ENCODE peak calls at places on chromosomes 11 and 22, in seven cellular contexts. V is neuronal stem cell, N is IMR-90, W is mesendoderm, C is mesenchymal stem cell, R is trophoblast cell, T is H1. L is an unnamed sample.

GRCh38 chr11:35799655-35800054 is 137.1 kb downstream of the TRIM44 start:
- DNase-seq in W (no peak), V (no peak), C (no peak), T (no peak), R (no peak), N (no peak), L (no peak)

GRCh38 chr11:2166091-2166851 is 5.3 kb upstream of the INS start:
- DNase-seq in T (no peak), W (peak), V (no peak), R (no peak), C (no peak), N (no peak), L (peak)

GRCh38 chr11:95330332-95330731 is 99.3 kb upstream of the SESN3 start:
- DNase-seq in T (no peak), R (no peak), N (no peak), C (no peak), V (no peak), W (peak), L (no peak)

GRCh38 chr22:27456696-27457503 is 344.7 kb downstream of the MN1 start:
- DNase-seq in V (no peak), R (no peak), T (no peak), C (peak), W (peak), N (peak), L (no peak)

GRCh38 chr11:12207384-12208150 is 97.2 kb downstream of the MICAL2 start:
- DNase-seq in T (no peak), R (no peak), N (peak), V (no peak), C (peak), W (no peak), L (no peak)

GRCh38 chr11:119501777-119502405 is 78.9 kb upstream of the THY1 start:
- DNase-seq in N (no peak), C (no peak), T (no peak), R (no peak), W (no peak), V (no peak), L (peak)

GRCh38 chr11:15629690-15630321 is 515.1 kb downstream of the INSC start:
- DNase-seq in N (no peak), C (no peak), W (peak), T (no peak), V (no peak), R (peak), L (peak)

GRCh38 chr11:66815646-66816045 is 27.6 kb upstream of the RCE1 start:
- DNase-seq in R (no peak), W (no peak), C (no peak), N (peak), T (no peak), V (no peak), L (no peak)

GRCh38 chr11:94142308-94143277 is 14.0 kb downstream of the PANX1 start:
- DNase-seq in T (no peak), C (peak), N (no peak), R (no peak), V (no peak), W (peak), L (no peak)

GRCh38 chr22:40178417-40179409 is 988 bp downstream of the TNRC6B start:
- DNase-seq in W (peak), N (peak), V (peak), R (no peak), C (peak), T (no peak), L (peak)

GRCh38 chr22:37817705-37818311 is 5.4 kb upstream of the GALR3 start:
- DNase-seq in C (peak), N (peak), W (peak), R (peak), V (peak), T (no peak), L (peak)

GRCh38 chr11:22432331-22433065 is 94.3 kb downstream of the SLC17A6 start:
- DNase-seq in N (peak), C (no peak), W (peak), R (no peak), T (no peak), V (peak), L (peak)

GRCh38 chr11:71311176-71311925 is 59.0 kb upstream of the SHANK2 start:
- DNase-seq in W (no peak), V (no peak), C (no peak), T (no peak), R (no peak), N (no peak), L (peak)

GRCh38 chr11:34419158-34419557 is 19.6 kb upstream of the CAT start:
- DNase-seq in R (peak), W (no peak), T (no peak), V (no peak), C (no peak), N (no peak), L (no peak)

GRCh38 chr11:130452941-130453340 is 4.5 kb downstream of the ADAMTS15 start:
- DNase-seq in C (no peak), V (no peak), R (no peak), N (no peak), T (no peak), W (peak), L (peak)

GRCh38 chr11:101127348-101127698 is 2.3 kb downstream of the PGR start:
- DNase-seq in R (no peak), V (no peak), T (no peak), C (no peak), N (no peak), W (peak), L (peak)

GRCh38 chr11:73388241-73389133 is 12.3 kb downstream of the RELT start:
- DNase-seq in T (no peak), V (no peak), W (peak), R (no peak), N (no peak), C (no peak), L (no peak)

GRCh38 chr22:27885977-27886842 is 32.8 kb downstream of the PITPNB start:
- DNase-seq in V (peak), W (peak), R (peak), N (peak), C (peak), T (no peak), L (no peak)

GRCh38 chr11:61797263-61797944 is 4.7 kb downstream of the FEN1 start:
- DNase-seq in T (no peak), V (peak), C (peak), R (peak), N (peak), W (peak), L (peak)

GRCh38 chr11:1847006-1847735 is 5.7 kb upstream of the LSP1 start:
- DNase-seq in V (no peak), N (no peak), W (no peak), R (no peak), C (no peak), T (no peak), L (no peak)

GRCh38 chr11:43922295-43922648 is 20.2 kb upstream of the C11orf96 start:
- DNase-seq in W (no peak), C (peak), N (peak), T (no peak), V (no peak), R (peak), L (no peak)

GRCh38 chr11:78370406-78371172 is 47.0 kb downstream of the GAB2 start:
- DNase-seq in W (no peak), C (peak), T (no peak), R (no peak), N (peak), V (no peak), L (no peak)

GRCh38 chr11:119307219-119307618 is 9.7 kb downstream of the MCAM start:
- DNase-seq in R (no peak), N (no peak), T (no peak), V (no peak), W (peak), C (no peak), L (no peak)

GRCh38 chr11:58917159-58917765 is 22.0 kb upstream of the GLYATL1 start:
- DNase-seq in T (no peak), V (no peak), N (no peak), R (no peak), C (no peak), W (no peak), L (no peak)

GRCh38 chr11:43788394-43788793 is 92.2 kb upstream of the ALKBH3 start:
- DNase-seq in V (peak), R (no peak), T (no peak), C (no peak), N (no peak), W (no peak), L (no peak)

GRCh38 chr11:76768091-76769047 is 14.8 kb upstream of the TSKU start:
- DNase-seq in T (no peak), C (peak), R (no peak), N (no peak), V (no peak), W (peak), L (no peak)

DNA sequence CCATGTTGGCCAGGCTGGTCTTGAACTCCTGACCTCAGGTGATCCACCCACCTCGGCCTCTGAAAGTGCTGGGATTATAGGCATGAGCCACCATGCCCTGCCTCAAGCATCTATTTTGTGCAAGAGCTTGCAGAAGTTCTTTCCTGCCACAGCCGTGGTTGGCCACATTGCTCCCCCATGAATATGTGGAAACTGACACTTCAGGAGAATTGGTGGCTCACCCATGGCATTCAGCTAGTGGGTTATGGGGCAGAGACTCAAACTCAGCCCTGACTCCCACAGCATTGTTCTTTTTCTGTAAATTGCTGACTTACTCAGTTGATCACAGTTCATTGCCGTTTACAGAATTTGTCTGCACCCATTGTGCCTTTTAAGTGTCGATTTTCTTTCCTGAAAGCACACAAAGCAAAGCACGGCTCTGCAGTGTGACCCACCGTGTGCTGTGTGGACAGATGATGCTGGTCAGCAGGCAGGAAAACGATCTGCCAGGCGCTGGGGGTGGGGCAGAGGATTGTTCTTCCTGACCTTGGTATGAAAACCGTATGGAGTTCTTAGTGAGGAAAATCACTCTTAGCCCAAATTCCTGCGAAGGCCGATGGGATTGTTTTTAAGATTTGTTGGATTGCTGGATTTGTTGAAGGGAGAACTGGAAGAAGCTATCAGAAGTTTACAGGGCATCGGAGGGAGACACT is 115.6 kb downstream of the PTPRJ start:
- DNase-seq in V (no peak), N (no peak), W (peak), T (no peak), R (no peak), C (peak), L (no peak)
- H2AK5ac ChIP-seq in V (no peak), N (peak), W (no peak), T (peak), R (no peak), C (no peak), L (no peak)

GRCh38 chr11:132142554-132142953 is 772.1 kb downstream of the NTM start:
- DNase-seq in T (no peak), V (no peak), R (no peak), W (no peak), N (no peak), C (no peak), L (no peak)
- H2AK5ac ChIP-seq in T (no peak), V (no peak), R (no peak), W (no peak), N (no peak), C (no peak), L (no peak)

DNA sequence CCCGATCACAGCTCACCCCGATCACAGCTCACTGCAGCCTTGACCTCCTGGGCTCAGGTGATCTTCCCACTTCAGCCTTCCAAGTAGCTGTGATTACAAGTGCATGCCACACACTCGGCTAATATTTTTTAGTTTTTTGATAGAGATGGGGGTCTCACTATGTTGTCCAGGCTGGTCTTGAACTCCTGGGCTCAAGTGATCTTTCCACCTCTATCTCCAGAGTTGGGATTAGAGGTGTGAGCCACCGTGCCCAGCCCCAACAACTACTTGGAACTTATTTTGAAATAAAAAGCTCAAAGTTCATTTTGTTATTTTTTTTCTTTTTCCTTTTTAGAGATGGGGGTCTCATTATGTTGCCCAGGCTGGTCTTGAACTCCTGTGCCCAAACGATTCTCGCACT is 27.8 kb upstream of the SLC25A1 start:
- DNase-seq in W (no peak), T (no peak), R (no peak), C (no peak), V (no peak), N (no peak), L (no peak)
- H2AK5ac ChIP-seq in W (no peak), T (no peak), R (no peak), C (no peak), V (no peak), N (no peak), L (no peak)

GRCh38 chr11:128961645-128962044 is 19.0 kb upstream of the TP53AIP1 start:
- DNase-seq in C (no peak), N (no peak), R (no peak), W (no peak), V (no peak), T (no peak), L (no peak)
- H2AK5ac ChIP-seq in C (no peak), N (no peak), R (no peak), W (no peak), V (no peak), T (no peak), L (no peak)

DNA sequence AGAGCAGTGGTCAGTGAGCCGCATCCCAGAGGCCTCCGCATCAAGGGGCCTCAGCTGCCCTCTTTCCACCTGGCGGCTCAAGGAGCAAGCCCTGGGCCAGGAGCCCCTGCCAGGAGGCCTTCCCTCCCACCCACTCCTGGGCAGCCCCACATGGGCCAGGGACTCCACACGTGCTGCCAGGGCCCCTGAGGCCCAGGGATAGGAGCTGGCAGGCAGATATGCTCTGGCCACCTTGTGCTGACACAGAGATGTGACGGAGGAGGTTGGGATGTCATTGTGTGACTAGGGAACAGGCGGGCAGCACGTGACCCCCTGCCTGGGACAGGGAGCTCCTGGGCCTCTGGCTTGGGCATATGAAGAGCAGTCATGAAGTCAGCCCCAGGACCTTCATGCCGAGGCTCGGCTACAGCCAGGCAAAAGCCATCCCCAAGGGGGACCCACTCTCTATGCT is 77.9 kb downstream of the PIWIL3 start:
- DNase-seq in V (no peak), T (no peak), W (no peak), C (no peak), N (no peak), R (no peak), L (no peak)
- H2AK5ac ChIP-seq in V (peak), T (peak), W (no peak), C (no peak), N (peak), R (no peak), L (no peak)

L was measured in H9.